ENCODE peak calls at places on chromosomes 7 and 10, in seven cellular contexts. One of them, this sample, is unnamed.

GRCh38 chr10:129968020-129968861 is 4.2 kb upstream of the EBF3 start:
- DNase-seq in tibial artery: peak; percentile 60
- DNase-seq in coronary artery: no peak
- DNase-seq in pancreas: no peak
- DNase-seq in CD4-positive, CD25-positive, alpha-beta regulatory T cell: no peak
- DNase-seq in lower lobe of right lung: peak; percentile 32
- DNase-seq in CD4-positive, alpha-beta T cell: no peak
- DNase-seq in this sample: no peak

GRCh38 chr7:107122483-107122882 is 46.3 kb upstream of the HBP1 start:
- DNase-seq in tibial artery: no peak
- DNase-seq in coronary artery: no peak
- DNase-seq in pancreas: no peak
- DNase-seq in CD4-positive, CD25-positive, alpha-beta regulatory T cell: no peak
- DNase-seq in lower lobe of right lung: no peak
- DNase-seq in CD4-positive, alpha-beta T cell: no peak
- DNase-seq in this sample: no peak

GRCh38 chr10:132186488-132187413 is at the start of gene DPYSL4:
- DNase-seq in tibial artery: no peak
- DNase-seq in coronary artery: no peak
- DNase-seq in pancreas: peak; percentile 31
- DNase-seq in CD4-positive, CD25-positive, alpha-beta regulatory T cell: no peak
- DNase-seq in lower lobe of right lung: no peak
- DNase-seq in CD4-positive, alpha-beta T cell: peak; percentile 23
- DNase-seq in this sample: peak; percentile 64

GRCh38 chr10:43265799-43266721 is 805 bp downstream of the RASGEF1A start:
- DNase-seq in tibial artery: no peak
- DNase-seq in coronary artery: peak; percentile 71
- DNase-seq in pancreas: peak; percentile 59
- DNase-seq in CD4-positive, CD25-positive, alpha-beta regulatory T cell: peak; percentile 39
- DNase-seq in lower lobe of right lung: peak; percentile 45
- DNase-seq in CD4-positive, alpha-beta T cell: peak; percentile 41
- DNase-seq in this sample: no peak

GRCh38 chr7:83271212-83272099 is 108.8 kb upstream of the PCLO start:
- DNase-seq in tibial artery: no peak
- DNase-seq in coronary artery: no peak
- DNase-seq in pancreas: no peak
- DNase-seq in CD4-positive, CD25-positive, alpha-beta regulatory T cell: no peak
- DNase-seq in lower lobe of right lung: no peak
- DNase-seq in CD4-positive, alpha-beta T cell: no peak
- DNase-seq in this sample: peak; percentile 22

GRCh38 chr10:88865281-88865876 is 13.7 kb upstream of the ANKRD22 start:
- DNase-seq in tibial artery: no peak
- DNase-seq in coronary artery: no peak
- DNase-seq in pancreas: no peak
- DNase-seq in CD4-positive, CD25-positive, alpha-beta regulatory T cell: no peak
- DNase-seq in lower lobe of right lung: no peak
- DNase-seq in CD4-positive, alpha-beta T cell: no peak
- DNase-seq in this sample: no peak

GRCh38 chr10:77188000-77188395 is 449.6 kb downstream of the KCNMA1 start:
- DNase-seq in tibial artery: no peak
- DNase-seq in coronary artery: no peak
- DNase-seq in pancreas: no peak
- DNase-seq in CD4-positive, CD25-positive, alpha-beta regulatory T cell: no peak
- DNase-seq in lower lobe of right lung: no peak
- DNase-seq in CD4-positive, alpha-beta T cell: no peak
- DNase-seq in this sample: no peak

GRCh38 chr10:49634053-49634660 is 20.3 kb downstream of the CHAT start:
- DNase-seq in tibial artery: peak; percentile 25
- DNase-seq in coronary artery: no peak
- DNase-seq in pancreas: no peak
- DNase-seq in CD4-positive, CD25-positive, alpha-beta regulatory T cell: no peak
- DNase-seq in lower lobe of right lung: peak; percentile 38
- DNase-seq in CD4-positive, alpha-beta T cell: no peak
- DNase-seq in this sample: no peak

GRCh38 chr7:74671573-74671972 is 14.1 kb downstream of the GTF2I start:
- DNase-seq in tibial artery: no peak
- DNase-seq in coronary artery: no peak
- DNase-seq in pancreas: no peak
- DNase-seq in CD4-positive, CD25-positive, alpha-beta regulatory T cell: no peak
- DNase-seq in lower lobe of right lung: no peak
- DNase-seq in CD4-positive, alpha-beta T cell: no peak
- DNase-seq in this sample: no peak

GRCh38 chr10:21530616-21531015 is 3.4 kb upstream of the MLLT10 start:
- DNase-seq in tibial artery: no peak
- DNase-seq in coronary artery: no peak
- DNase-seq in pancreas: no peak
- DNase-seq in CD4-positive, CD25-positive, alpha-beta regulatory T cell: no peak
- DNase-seq in lower lobe of right lung: no peak
- DNase-seq in CD4-positive, alpha-beta T cell: no peak
- DNase-seq in this sample: no peak

GRCh38 chr7:27190284-27190748 is 5.3 kb upstream of the HOXA11 start:
- DNase-seq in tibial artery: peak; percentile 39
- DNase-seq in coronary artery: peak; percentile 57
- DNase-seq in pancreas: no peak
- DNase-seq in CD4-positive, CD25-positive, alpha-beta regulatory T cell: no peak
- DNase-seq in lower lobe of right lung: no peak
- DNase-seq in CD4-positive, alpha-beta T cell: no peak
- DNase-seq in this sample: no peak

GRCh38 chr10:46536781-46537180 is 19.7 kb downstream of the GPRIN2 start:
- DNase-seq in tibial artery: peak; percentile 63
- DNase-seq in coronary artery: no peak
- DNase-seq in pancreas: no peak
- DNase-seq in CD4-positive, CD25-positive, alpha-beta regulatory T cell: no peak
- DNase-seq in lower lobe of right lung: no peak
- DNase-seq in CD4-positive, alpha-beta T cell: no peak
- DNase-seq in this sample: no peak

DNA sequence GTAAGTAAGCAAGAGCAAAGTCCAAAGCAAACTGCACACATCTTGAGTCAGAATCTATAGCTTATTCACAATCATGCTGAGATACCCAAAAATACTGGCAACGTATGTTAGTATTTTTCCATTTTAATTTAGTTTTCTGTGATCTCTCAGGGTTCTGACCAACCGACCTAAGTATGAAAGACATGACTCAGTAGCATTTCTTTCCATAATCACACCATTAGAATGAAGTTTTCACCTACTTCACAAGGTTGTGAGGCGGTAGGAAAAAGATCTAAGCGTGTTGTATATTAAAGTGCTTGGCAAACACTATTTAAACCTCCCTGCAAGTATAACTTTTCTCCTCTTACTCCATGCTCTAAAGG is 49.1 kb downstream of the PLCE1 start:
- DNase-seq in tibial artery: no peak
- DNase-seq in coronary artery: no peak
- DNase-seq in pancreas: no peak
- DNase-seq in CD4-positive, CD25-positive, alpha-beta regulatory T cell: no peak
- DNase-seq in lower lobe of right lung: no peak
- DNase-seq in CD4-positive, alpha-beta T cell: no peak
- DNase-seq in this sample: no peak
- H3K27ac ChIP-seq in tibial artery: no peak overlapping the region
- H3K27ac ChIP-seq in coronary artery: no peak overlapping the region
- H3K27ac ChIP-seq in pancreas: no peak overlapping the region
- H3K27ac ChIP-seq in CD4-positive, CD25-positive, alpha-beta regulatory T cell: no peak overlapping the region
- H3K27ac ChIP-seq in lower lobe of right lung: no peak overlapping the region
- H3K27ac ChIP-seq in CD4-positive, alpha-beta T cell: no peak overlapping the region
- H3K27ac ChIP-seq in this sample: no peak overlapping the region

GRCh38 chr7:77537136-77537594 is at the start of gene PTPN12:
- DNase-seq in tibial artery: no peak
- DNase-seq in coronary artery: no peak
- DNase-seq in pancreas: no peak
- DNase-seq in CD4-positive, CD25-positive, alpha-beta regulatory T cell: no peak
- DNase-seq in lower lobe of right lung: no peak
- DNase-seq in CD4-positive, alpha-beta T cell: no peak
- DNase-seq in this sample: no peak

GRCh38 chr7:77536413-77537135 is 521 bp upstream of the PTPN12 start:
- DNase-seq in tibial artery: peak; percentile 99
- DNase-seq in coronary artery: peak; percentile 97
- DNase-seq in pancreas: peak; percentile 99
- DNase-seq in CD4-positive, CD25-positive, alpha-beta regulatory T cell: peak; percentile 91
- DNase-seq in lower lobe of right lung: peak; percentile 99
- DNase-seq in CD4-positive, alpha-beta T cell: peak; percentile 97
- DNase-seq in this sample: peak; percentile 97

GRCh38 chr7:77537595-77538185 is 595 bp downstream of the PTPN12 start:
- DNase-seq in tibial artery: no peak
- DNase-seq in coronary artery: peak; percentile 78
- DNase-seq in pancreas: peak; percentile 57
- DNase-seq in CD4-positive, CD25-positive, alpha-beta regulatory T cell: peak; percentile 41
- DNase-seq in lower lobe of right lung: peak; percentile 64
- DNase-seq in CD4-positive, alpha-beta T cell: peak; percentile 33
- DNase-seq in this sample: no peak

GRCh38 chr7:77538908-77539212 is 1.8 kb downstream of the PTPN12 start:
- DNase-seq in tibial artery: no peak
- DNase-seq in coronary artery: no peak
- DNase-seq in pancreas: no peak
- DNase-seq in CD4-positive, CD25-positive, alpha-beta regulatory T cell: no peak
- DNase-seq in lower lobe of right lung: no peak
- DNase-seq in CD4-positive, alpha-beta T cell: no peak
- DNase-seq in this sample: no peak

DNA sequence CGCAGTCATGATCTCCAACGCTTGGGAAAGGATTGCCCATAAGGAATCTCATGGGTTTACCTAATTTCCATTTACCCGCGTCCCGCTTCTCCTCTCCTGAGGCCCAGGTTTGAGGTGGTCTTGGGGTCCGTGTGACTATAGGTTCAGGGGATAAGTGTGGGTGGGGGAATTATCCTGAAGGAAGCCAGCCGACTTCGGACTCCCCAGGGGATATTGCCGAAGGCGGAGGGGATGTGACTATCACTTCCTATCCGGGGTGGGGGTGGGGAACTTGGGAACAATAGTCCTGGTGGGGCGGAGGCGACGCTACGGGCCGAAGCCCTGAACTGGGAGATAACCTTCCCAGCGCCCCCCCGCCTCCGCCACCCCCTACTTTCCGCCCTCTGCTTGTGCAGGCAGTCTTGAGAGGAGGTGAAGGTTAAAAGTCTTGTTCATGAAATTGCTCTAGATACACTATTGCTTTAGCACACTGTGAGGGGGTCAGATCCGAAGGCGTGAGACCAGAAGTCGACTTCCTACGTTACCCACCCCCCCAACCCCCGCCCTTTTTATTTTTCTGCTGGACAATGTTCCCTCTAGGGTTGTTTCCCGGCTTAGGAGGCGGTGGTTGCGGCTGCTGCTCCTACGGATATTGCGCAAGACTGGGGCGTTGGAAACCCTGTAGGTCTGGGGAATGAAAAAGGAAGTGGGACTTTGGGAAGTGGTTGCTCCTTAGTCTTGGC is 1.3 kb downstream of the PTPN12 start:
- DNase-seq in tibial artery: peak; percentile 93
- DNase-seq in coronary artery: peak; percentile 92
- DNase-seq in pancreas: peak; percentile 76
- DNase-seq in CD4-positive, CD25-positive, alpha-beta regulatory T cell: no peak
- DNase-seq in lower lobe of right lung: peak; percentile 89
- DNase-seq in CD4-positive, alpha-beta T cell: no peak
- DNase-seq in this sample: peak; percentile 35
- H3K27ac ChIP-seq in tibial artery: peak overlapping the region; percentile 99
- H3K27ac ChIP-seq in coronary artery: peak overlapping the region; percentile 99
- H3K27ac ChIP-seq in pancreas: peak overlapping the region; percentile 81
- H3K27ac ChIP-seq in CD4-positive, CD25-positive, alpha-beta regulatory T cell: no peak overlapping the region
- H3K27ac ChIP-seq in lower lobe of right lung: peak overlapping the region; percentile 98
- H3K27ac ChIP-seq in CD4-positive, alpha-beta T cell: no peak overlapping the region
- H3K27ac ChIP-seq in this sample: peak overlapping the region; percentile 79

GRCh38 chr10:31042670-31043069 is 11.0 kb upstream of the ZNF438 start:
- DNase-seq in tibial artery: no peak
- DNase-seq in coronary artery: no peak
- DNase-seq in pancreas: no peak
- DNase-seq in CD4-positive, CD25-positive, alpha-beta regulatory T cell: no peak
- DNase-seq in lower lobe of right lung: no peak
- DNase-seq in CD4-positive, alpha-beta T cell: no peak
- DNase-seq in this sample: no peak
- H3K27ac ChIP-seq in tibial artery: no peak overlapping the region
- H3K27ac ChIP-seq in coronary artery: no peak overlapping the region
- H3K27ac ChIP-seq in pancreas: no peak overlapping the region
- H3K27ac ChIP-seq in CD4-positive, CD25-positive, alpha-beta regulatory T cell: no peak overlapping the region
- H3K27ac ChIP-seq in lower lobe of right lung: no peak overlapping the region
- H3K27ac ChIP-seq in CD4-positive, alpha-beta T cell: no peak overlapping the region
- H3K27ac ChIP-seq in this sample: no peak overlapping the region

GRCh38 chr10:115933098-115933497 is 339.9 kb downstream of the GFRA1 start:
- DNase-seq in tibial artery: no peak
- DNase-seq in coronary artery: no peak
- DNase-seq in pancreas: no peak
- DNase-seq in CD4-positive, CD25-positive, alpha-beta regulatory T cell: no peak
- DNase-seq in lower lobe of right lung: no peak
- DNase-seq in CD4-positive, alpha-beta T cell: no peak
- DNase-seq in this sample: no peak
- H3K27ac ChIP-seq in tibial artery: no peak overlapping the region
- H3K27ac ChIP-seq in coronary artery: no peak overlapping the region
- H3K27ac ChIP-seq in pancreas: no peak overlapping the region
- H3K27ac ChIP-seq in CD4-positive, CD25-positive, alpha-beta regulatory T cell: no peak overlapping the region
- H3K27ac ChIP-seq in lower lobe of right lung: no peak overlapping the region
- H3K27ac ChIP-seq in CD4-positive, alpha-beta T cell: no peak overlapping the region
- H3K27ac ChIP-seq in this sample: no peak overlapping the region

GRCh38 chr7:21371371-21371770 is 56.5 kb upstream of the SP4 start:
- DNase-seq in tibial artery: no peak
- DNase-seq in coronary artery: no peak
- DNase-seq in pancreas: no peak
- DNase-seq in CD4-positive, CD25-positive, alpha-beta regulatory T cell: no peak
- DNase-seq in lower lobe of right lung: no peak
- DNase-seq in CD4-positive, alpha-beta T cell: no peak
- DNase-seq in this sample: no peak
- H3K27ac ChIP-seq in tibial artery: no peak overlapping the region
- H3K27ac ChIP-seq in coronary artery: no peak overlapping the region
- H3K27ac ChIP-seq in pancreas: no peak overlapping the region
- H3K27ac ChIP-seq in CD4-positive, CD25-positive, alpha-beta regulatory T cell: no peak overlapping the region
- H3K27ac ChIP-seq in lower lobe of right lung: no peak overlapping the region
- H3K27ac ChIP-seq in CD4-positive, alpha-beta T cell: no peak overlapping the region
- H3K27ac ChIP-seq in this sample: no peak overlapping the region

GRCh38 chr7:87220734-87221215 is 1.2 kb upstream of the TMEM243 start:
- DNase-seq in tibial artery: no peak
- DNase-seq in coronary artery: no peak
- DNase-seq in pancreas: no peak
- DNase-seq in CD4-positive, CD25-positive, alpha-beta regulatory T cell: no peak
- DNase-seq in lower lobe of right lung: no peak
- DNase-seq in CD4-positive, alpha-beta T cell: no peak
- DNase-seq in this sample: peak; percentile 30
- H3K27ac ChIP-seq in tibial artery: no peak overlapping the region
- H3K27ac ChIP-seq in coronary artery: peak overlapping the region; percentile 92
- H3K27ac ChIP-seq in pancreas: no peak overlapping the region
- H3K27ac ChIP-seq in CD4-positive, CD25-positive, alpha-beta regulatory T cell: peak overlapping the region; percentile 93
- H3K27ac ChIP-seq in lower lobe of right lung: peak overlapping the region; percentile 93
- H3K27ac ChIP-seq in CD4-positive, alpha-beta T cell: no peak overlapping the region
- H3K27ac ChIP-seq in this sample: peak overlapping the region; percentile 28